ENCODE peak calls at places on chromosomes 4 and X, in four cellular contexts. F, K, L and B are unnamed samples.
A peak's percentile ranks its signal among the peaks of the same experiment; 100 is the strongest.

GRCh38 chr4:108854781-108855180 is 91.9 kb upstream of the ETNPPL start:
- DNase-seq in F (no peak), K (no peak), L (no peak), B (no peak)

GRCh38 chrX:40778861-40779575 is 43.7 kb upstream of the MED14 start:
- DNase-seq in F (no peak), K (peak; percentile 2), L (no peak), B (peak; percentile 18)

GRCh38 chr4:176964116-176964691 is 171.5 kb upstream of the VEGFC start:
- DNase-seq in F (no peak), K (no peak), L (no peak), B (no peak)

GRCh38 chr4:103405415-103405814 is 207.3 kb upstream of the CENPE start:
- DNase-seq in F (no peak), K (no peak), L (no peak), B (no peak)

GRCh38 chrX:15277594-15277993 is 7.7 kb upstream of the ASB9 start:
- DNase-seq in F (peak; percentile 2), K (no peak), L (no peak), B (no peak)

GRCh38 chr4:155690044-155690837 is 23.6 kb downstream of the GUCY1A1 start:
- DNase-seq in F (no peak), K (no peak), L (no peak), B (no peak)

GRCh38 chr4:89299153-89299789 is 8.3 kb downstream of the GPRIN3 start:
- DNase-seq in F (no peak), K (peak; percentile 45), L (no peak), B (no peak)

GRCh38 chr4:156778606-156779005 is 193.0 kb downstream of the PDGFC start:
- DNase-seq in F (peak; percentile 45), K (peak; percentile 75), L (no peak), B (peak; percentile 70)

GRCh38 chr4:87286970-87287369 is 35.7 kb downstream of the HSD17B13 start:
- DNase-seq in F (no peak), K (no peak), L (no peak), B (no peak)

GRCh38 chr4:75545526-75545925 is 10.3 kb upstream of the ODAPH start:
- DNase-seq in F (no peak), K (no peak), L (no peak), B (peak; percentile 65)

GRCh38 chr4:150181536-150181935 is 103.3 kb downstream of the DCLK2 start:
- DNase-seq in F (no peak), K (no peak), L (no peak), B (peak; percentile 43)

GRCh38 chrX:120144178-120144844 is 14.1 kb upstream of the RHOXF2 start:
- DNase-seq in F (no peak), K (peak; percentile 33), L (no peak), B (no peak)

GRCh38 chr4:48114396-48114795 is 19.7 kb downstream of the TXK start:
- DNase-seq in F (no peak), K (no peak), L (no peak), B (no peak)

GRCh38 chr4:15792974-15793373 is 14.8 kb downstream of the CD38 start:
- DNase-seq in F (no peak), K (no peak), L (no peak), B (no peak)

GRCh38 chrX:122579521-122579920 is 604.6 kb upstream of the GRIA3 start:
- DNase-seq in F (no peak), K (no peak), L (no peak), B (peak; percentile 39)

GRCh38 chr4:173318648-173319211 is 15.4 kb downstream of the HMGB2 start:
- DNase-seq in F (peak; percentile 10), K (peak; percentile 29), L (no peak), B (peak; percentile 74)

GRCh38 chr4:56972832-56973231 is 4.6 kb downstream of the NOA1 start:
- DNase-seq in F (no peak), K (no peak), L (no peak), B (no peak)

GRCh38 chrX:1249101-1249887 is 19.3 kb upstream of the CSF2RA start:
- DNase-seq in F (peak; percentile 13), K (no peak), L (no peak), B (no peak)

GRCh38 chr4:22072726-22073125 is 124.2 kb upstream of the KCNIP4 start:
- DNase-seq in F (no peak), K (no peak), L (no peak), B (no peak)

GRCh38 chrX:94365736-94366135 is 691.7 kb downstream of the FAM133A start:
- DNase-seq in F (no peak), K (no peak), L (no peak), B (no peak)

GRCh38 chrX:30307466-30307865 is 1.7 kb downstream of the NR0B1 start:
- DNase-seq in F (no peak), K (no peak), L (no peak), B (no peak)

GRCh38 chrX:16869393-16870094 is 618 bp downstream of the RBBP7 start:
- DNase-seq in F (no peak), K (peak; percentile 33), L (no peak), B (peak; percentile 5)